ENCODE peak calls at places on chromosomes 12 and 14, in seven cellular contexts. J is K562, V is mesenchymal stem cell, T is keratinocyte, K is HCT116, Q is fibroblast of lung, L is neural progenitor cell. P is an unnamed sample.

GRCh38 chr12:23399402-23399933 is 550.0 kb downstream of the SOX5 start:
- DNase-seq in T (no peak), K (no peak), L (no peak), V (no peak), Q (no peak), J (no peak), P (no peak)

GRCh38 chr14:95547626-95548327 is 12.9 kb downstream of the GLRX5 start:
- DNase-seq in Q (peak), L (peak), K (no peak), T (no peak), J (no peak), V (peak), P (peak)

GRCh38 chr12:18690653-18691052 is 47.2 kb downstream of the PLCZ1 start:
- DNase-seq in J (peak), Q (peak), V (peak), L (no peak), K (peak), T (peak), P (no peak)

GRCh38 chr12:57737467-57738141 is 938 bp downstream of the AGAP2 start:
- DNase-seq in K (no peak), V (peak), J (no peak), T (no peak), L (peak), Q (no peak), P (peak)

GRCh38 chr12:124399622-124400021 is 104.7 kb downstream of the RFLNA start:
- DNase-seq in Q (no peak), K (no peak), J (peak), L (peak), T (no peak), V (peak), P (peak)

GRCh38 chr12:62050785-62051184 is 209.4 kb upstream of the USP15 start:
- DNase-seq in L (no peak), J (no peak), T (no peak), K (no peak), Q (no peak), V (no peak), P (no peak)

GRCh38 chr12:15796493-15797141 is 7.4 kb upstream of the EPS8 start:
- DNase-seq in T (no peak), V (peak), K (peak), Q (no peak), L (no peak), J (no peak), P (no peak)

GRCh38 chr12:103166949-103167348 is 209.5 kb downstream of the ASCL1 start:
- DNase-seq in Q (no peak), L (no peak), K (no peak), J (no peak), T (no peak), V (no peak), P (no peak)

GRCh38 chr12:4421590-4422031 is 24.0 kb downstream of the FGF6 start:
- DNase-seq in Q (peak), T (peak), V (peak), J (peak), L (peak), K (peak), P (no peak)

GRCh38 chr12:23666866-23667265 is 282.6 kb downstream of the SOX5 start:
- DNase-seq in J (no peak), V (no peak), Q (no peak), L (peak), T (no peak), K (no peak), P (no peak)

GRCh38 chr12:112107728-112108447 is 695 bp downstream of the NAA25 start:
- DNase-seq in J (peak), V (peak), K (no peak), T (no peak), L (peak), Q (no peak), P (peak)

GRCh38 chr12:93742086-93742934 is 65.1 kb downstream of the CRADD start:
- DNase-seq in T (no peak), L (peak), V (peak), K (peak), Q (peak), J (peak), P (peak)

GRCh38 chr12:120514002-120514401 is 15.0 kb downstream of the COQ5 start:
- DNase-seq in Q (no peak), L (no peak), V (no peak), K (no peak), J (no peak), T (no peak), P (no peak)

GRCh38 chr14:75025876-75026275 is 23.2 kb downstream of the EIF2B2 start:
- DNase-seq in L (no peak), J (no peak), Q (no peak), K (no peak), V (no peak), T (no peak), P (no peak)

GRCh38 chr12:20199780-20200179 is 168.6 kb upstream of the PDE3A start:
- DNase-seq in K (no peak), L (no peak), T (no peak), Q (no peak), J (no peak), V (no peak), P (no peak)

GRCh38 chr12:41993283-41993682 is 151.4 kb downstream of the GXYLT1 start:
- DNase-seq in Q (no peak), K (no peak), L (no peak), V (no peak), T (no peak), J (no peak), P (no peak)

GRCh38 chr12:89212339-89212771 is 139.9 kb downstream of the DUSP6 start:
- DNase-seq in K (no peak), J (no peak), T (no peak), Q (peak), L (no peak), V (no peak), P (no peak)

GRCh38 chr12:80419660-80420059 is 24.4 kb upstream of the PTPRQ start:
- DNase-seq in J (no peak), T (no peak), Q (no peak), L (no peak), V (no peak), K (no peak), P (no peak)

GRCh38 chr12:40034712-40035111 is 71.2 kb downstream of the SLC2A13 start:
- DNase-seq in T (no peak), Q (no peak), J (no peak), V (no peak), K (no peak), L (no peak), P (no peak)

GRCh38 chr12:8057839-8058238 is 8.3 kb downstream of the C3AR1 start:
- DNase-seq in T (no peak), Q (peak), J (no peak), K (no peak), V (peak), L (no peak), P (no peak)

GRCh38 chr14:32941668-32942065 is 3.0 kb downstream of the NPAS3 start:
- DNase-seq in K (no peak), V (no peak), J (no peak), L (no peak), Q (no peak), T (no peak), P (no peak)

GRCh38 chr12:88453323-88453722 is 126.9 kb downstream of the KITLG start:
- DNase-seq in V (no peak), L (no peak), J (no peak), T (no peak), K (no peak), Q (peak), P (no peak)

DNA sequence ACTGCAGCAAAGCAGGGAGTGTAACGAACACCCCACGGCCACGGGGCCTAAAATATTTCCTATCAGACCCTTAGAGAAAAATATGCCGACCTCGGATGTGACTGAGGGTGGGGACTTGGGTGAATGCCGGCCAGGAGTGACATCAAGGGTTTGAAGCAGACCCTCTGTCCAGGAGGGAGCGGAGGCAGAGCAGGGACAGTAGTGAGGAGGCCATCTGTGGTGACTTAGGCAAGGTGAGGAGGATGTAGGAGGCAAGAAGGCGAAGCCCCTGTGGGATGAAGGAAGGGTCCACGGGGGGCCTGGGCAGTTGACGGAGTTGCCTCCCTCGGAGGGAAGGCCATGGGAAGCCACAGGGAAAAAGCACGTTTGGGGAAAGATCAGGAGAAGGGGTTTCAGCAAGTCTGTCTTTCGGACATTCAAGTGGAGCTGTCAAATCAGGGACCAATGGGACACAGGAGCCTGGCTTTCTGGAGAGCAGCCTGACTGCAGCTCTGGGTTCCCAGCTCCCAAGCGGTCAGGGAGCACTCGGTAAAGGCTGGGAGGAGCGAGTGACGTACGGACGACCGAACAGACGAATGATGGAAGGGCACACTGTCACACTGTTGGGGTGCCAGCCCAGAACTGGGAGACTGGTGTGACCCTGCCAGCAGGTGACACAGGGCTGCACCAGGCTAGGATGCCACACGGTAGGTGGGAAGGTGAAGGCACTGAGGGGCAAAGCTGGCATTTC is 74.3 kb downstream of the MOK start:
- DNase-seq in J (no peak), L (no peak), K (no peak), T (no peak), V (no peak), Q (no peak), P (no peak)
- H2AFZ ChIP-seq in J (no peak), L (no peak), K (no peak), T (no peak), V (no peak), Q (no peak), P (no peak)

GRCh38 chr12:70607107-70607506 is 30.1 kb downstream of the PTPRB start:
- DNase-seq in T (no peak), K (no peak), J (no peak), V (no peak), Q (no peak), L (no peak), P (no peak)
- H2AFZ ChIP-seq in T (no peak), K (no peak), J (no peak), V (no peak), Q (no peak), L (no peak), P (no peak)

DNA sequence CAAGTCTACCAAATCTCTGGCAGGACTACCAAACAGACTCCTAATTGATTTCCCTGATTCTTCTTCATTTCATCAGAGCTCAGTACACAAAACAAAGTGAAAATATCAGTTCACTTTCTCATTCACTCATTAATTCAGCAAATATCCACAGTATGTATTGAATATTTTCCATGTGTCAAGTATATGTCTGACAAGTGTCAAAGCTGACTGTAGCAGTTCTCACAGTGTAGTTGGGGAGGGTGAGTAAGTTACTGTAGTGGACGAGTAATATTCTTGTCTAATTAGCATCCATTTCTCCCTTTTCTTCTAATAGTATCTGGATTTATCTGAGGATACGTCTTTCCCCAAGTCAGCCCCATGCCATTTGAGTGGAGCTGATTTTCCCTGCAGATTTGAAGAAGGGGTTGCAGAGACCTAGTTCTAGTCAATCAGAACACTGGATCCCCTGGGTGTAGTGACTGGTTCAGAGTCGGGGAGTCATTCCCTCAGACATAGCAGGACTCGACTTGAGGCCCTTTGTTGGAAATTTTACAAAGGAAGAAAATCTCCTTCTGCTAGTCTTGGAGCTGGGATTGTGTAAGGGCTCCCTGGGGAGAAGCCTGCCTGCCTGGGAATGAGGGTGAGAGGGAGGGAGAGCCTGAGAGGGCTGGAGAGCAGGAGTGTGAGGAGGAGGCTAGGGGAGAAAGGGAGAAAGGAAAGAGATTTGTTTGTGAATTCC is 51.4 kb downstream of the GRIP1 start:
- DNase-seq in T (no peak), L (peak), V (no peak), Q (no peak), J (no peak), K (no peak), P (no peak)
- H2AFZ ChIP-seq in T (no peak), L (no peak), V (no peak), Q (no peak), J (no peak), K (no peak), P (no peak)

GRCh38 chr14:54337314-54337713 is 59.5 kb upstream of the CDKN3 start:
- DNase-seq in J (no peak), T (no peak), K (no peak), Q (no peak), V (no peak), L (peak), P (no peak)
- H2AFZ ChIP-seq in J (no peak), T (no peak), K (no peak), Q (no peak), V (no peak), L (no peak), P (no peak)

GRCh38 chr12:132608231-132609171 is 1.9 kb downstream of the LRCOL1 start:
- DNase-seq in T (no peak), V (peak), J (no peak), Q (peak), K (no peak), L (peak), P (no peak)

GRCh38 chr12:132606927-132607326 is 3.5 kb downstream of the LRCOL1 start:
- DNase-seq in K (no peak), Q (no peak), L (no peak), T (no peak), V (no peak), J (no peak), P (no peak)

GRCh38 chr12:132611620-132612019 is 1.2 kb upstream of the LRCOL1 start:
- DNase-seq in J (no peak), V (no peak), Q (no peak), L (no peak), T (no peak), K (no peak), P (no peak)

GRCh38 chr12:132610896-132611602 is 667 bp upstream of the LRCOL1 start:
- DNase-seq in L (no peak), V (no peak), K (no peak), T (no peak), J (no peak), Q (no peak), P (no peak)

DNA sequence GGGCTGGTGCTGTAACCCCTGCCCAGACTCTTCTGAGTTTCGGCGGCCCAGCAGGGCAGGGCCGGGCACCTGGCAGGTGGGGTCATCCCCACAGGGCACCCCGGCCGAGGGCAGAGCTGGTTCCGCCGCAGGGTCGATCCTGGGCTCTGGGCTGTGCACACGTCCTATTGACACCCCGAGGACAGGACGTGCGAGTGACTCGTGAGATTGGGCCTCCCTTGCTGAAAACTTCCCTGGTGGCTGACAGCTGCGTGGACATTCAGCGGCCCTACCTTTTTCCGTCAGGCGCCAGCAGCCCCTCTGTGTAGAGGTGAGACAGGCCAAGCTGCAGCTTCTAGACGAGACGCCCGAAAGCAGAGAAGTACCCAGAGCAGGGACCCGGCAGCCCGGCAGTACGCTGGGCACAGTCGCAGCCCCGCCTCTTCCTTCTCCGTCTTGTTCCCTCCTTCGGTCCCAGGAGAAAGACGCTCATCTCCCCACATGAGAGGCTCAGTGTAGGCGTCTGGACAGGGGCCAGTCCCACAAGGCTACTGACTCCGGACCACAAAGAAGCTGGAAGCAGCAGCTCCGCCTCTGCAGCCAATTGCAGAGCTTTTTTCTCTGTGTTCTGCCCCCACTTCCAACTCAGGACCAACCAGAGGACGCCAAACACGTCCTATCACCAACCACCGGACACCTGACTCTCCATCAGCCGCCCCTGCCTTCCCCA is at the start of gene LRCOL1:
- DNase-seq in V (peak), L (peak), K (no peak), T (no peak), Q (peak), J (no peak), P (peak)
- H2AFZ ChIP-seq in V (no peak), L (no peak), K (no peak), T (no peak), Q (peak), J (no peak), P (no peak)

GRCh38 chr12:684416-684815 is 21.2 kb upstream of the NINJ2 start:
- DNase-seq in V (no peak), Q (no peak), L (peak), K (no peak), J (no peak), T (no peak), P (no peak)
- H2AFZ ChIP-seq in V (no peak), Q (no peak), L (no peak), K (no peak), J (peak), T (no peak), P (no peak)

GRCh38 chr14:20988717-20989116 is 1.1 kb upstream of the METTL17 start:
- DNase-seq in Q (no peak), T (no peak), V (no peak), L (no peak), J (no peak), K (no peak), P (no peak)

GRCh38 chr14:20986811-20987210 is 3.0 kb upstream of the METTL17 start:
- DNase-seq in T (peak), K (peak), Q (peak), L (no peak), V (peak), J (peak), P (no peak)

GRCh38 chr14:20989787-20990600 is at the start of gene METTL17:
- DNase-seq in V (peak), J (peak), L (peak), T (no peak), Q (peak), K (peak), P (peak)

DNA sequence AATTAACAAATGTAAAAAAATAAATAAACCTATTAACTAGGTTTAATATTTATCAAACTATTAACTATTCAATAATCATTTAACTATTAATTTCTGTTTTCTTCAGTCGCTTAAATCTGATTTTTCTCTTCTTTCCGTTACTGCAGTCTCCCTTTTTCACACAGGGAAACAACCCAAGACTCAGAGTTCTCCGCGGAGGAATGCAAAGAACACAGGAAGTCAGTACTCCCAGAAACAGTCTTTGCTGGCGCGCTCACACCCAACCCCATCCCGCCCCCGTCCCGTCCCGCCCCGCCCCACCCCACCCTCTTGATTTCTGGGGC is 355 bp upstream of the METTL17 start:
- DNase-seq in J (peak), K (no peak), T (peak), Q (no peak), L (no peak), V (no peak), P (no peak)
- H2AFZ ChIP-seq in J (peak), K (no peak), T (peak), Q (peak), L (no peak), V (no peak), P (no peak)